ENCODE peak calls at places on chromosomes 16 and 17, in four cellular contexts. S, W, K and U are unnamed samples.

GRCh38 chr16:85103096-85104079 is 8.9 kb downstream of the CIBAR2 start:
- DNase-seq in S (no peak), W (no peak), K (no peak), U (no peak)

GRCh38 chr16:3101018-3101840 is 2.1 kb upstream of the ZSCAN10 start:
- DNase-seq in S (no peak), W (peak), K (peak), U (no peak)

GRCh38 chr16:3099732-3100499 is 822 bp upstream of the ZSCAN10 start:
- DNase-seq in S (peak), W (peak), K (peak), U (no peak)

GRCh38 chr17:43114101-43114691 is 11.0 kb downstream of the BRCA1 start:
- DNase-seq in S (no peak), W (peak), K (no peak), U (no peak)

GRCh38 chr17:76368545-76368944 is 14.8 kb upstream of the PRPSAP1 start:
- DNase-seq in S (no peak), W (no peak), K (no peak), U (no peak)

GRCh38 chr16:89562939-89563338 is 2.5 kb downstream of the RPL13 start:
- DNase-seq in S (no peak), W (no peak), K (no peak), U (no peak)

GRCh38 chr17:56733833-56734232 is 99.9 kb downstream of the C17orf67 start:
- DNase-seq in S (no peak), W (no peak), K (no peak), U (no peak)

GRCh38 chr17:82775033-82775823 is 23.4 kb downstream of the TBCD start:
- DNase-seq in S (peak), W (peak), K (peak), U (no peak)

GRCh38 chr17:38922538-38923291 is 2.7 kb upstream of the LASP1NB start:
- DNase-seq in S (no peak), W (no peak), K (peak), U (no peak)

GRCh38 chr17:75503976-75504346 is 11.4 kb downstream of the CASKIN2 start:
- DNase-seq in S (no peak), W (no peak), K (no peak), U (no peak)

GRCh38 chr17:81519284-81520020 is 6.9 kb upstream of the ACTG1 start:
- DNase-seq in S (peak), W (no peak), K (peak), U (no peak)

GRCh38 chr16:50323335-50324011 is 45.3 kb downstream of the BRD7 start:
- DNase-seq in S (peak), W (peak), K (peak), U (peak)

GRCh38 chr17:4498461-4499397 is at the start of gene SPNS2:
- DNase-seq in S (no peak), W (no peak), K (peak), U (no peak)

GRCh38 chr17:50598487-50598886 is 36.2 kb upstream of the ABCC3 start:
- DNase-seq in S (no peak), W (no peak), K (no peak), U (no peak)

GRCh38 chr16:88063201-88063773 is 112.1 kb downstream of the BANP start:
- DNase-seq in S (peak), W (no peak), K (no peak), U (no peak)

GRCh38 chr16:886084-886543 is 84.7 kb downstream of the LMF1 start:
- DNase-seq in S (no peak), W (no peak), K (no peak), U (no peak)

DNA sequence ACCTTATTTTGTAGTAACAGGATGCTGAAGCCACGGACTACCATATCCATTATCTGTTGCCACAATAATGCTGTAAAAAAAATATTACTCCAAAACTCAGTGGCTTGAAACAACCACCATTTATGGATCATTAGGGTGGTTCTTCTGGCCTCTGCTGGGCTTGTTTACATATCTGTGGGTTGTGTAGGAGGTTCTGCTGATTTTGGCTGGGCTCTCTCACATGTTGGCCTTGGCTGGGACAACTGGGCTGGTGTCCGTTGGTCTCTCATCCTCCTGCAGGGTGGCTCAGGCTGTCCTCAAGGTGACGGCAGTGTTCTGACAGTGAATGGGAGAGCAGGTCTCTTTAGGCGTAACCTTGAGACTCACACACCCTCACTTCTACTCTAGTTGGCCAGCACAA is 76.0 kb downstream of the GPR139 start:
- DNase-seq in S (no peak), W (no peak), K (no peak), U (no peak)
- TF ChIP-seq POLR2AphosphoS5 in S (no peak), W (no peak), K (no peak), U (no peak)

GRCh38 chr17:52027620-52028019 is 130.9 kb downstream of the CA10 start:
- DNase-seq in S (no peak), W (no peak), K (no peak), U (peak)
- TF ChIP-seq TCF7L2 in S (no peak), W (no peak), K (no peak), U (no peak)

GRCh38 chr16:19235478-19235877 is 50.1 kb upstream of the CLEC19A start:
- DNase-seq in S (no peak), W (no peak), K (no peak), U (no peak)
- TF ChIP-seq POLR2AphosphoS5 in S (no peak), W (no peak), K (no peak), U (no peak)

GRCh38 chr16:55265926-55266325 is 58.1 kb upstream of the IRX6 start:
- DNase-seq in S (no peak), W (no peak), K (no peak), U (no peak)

GRCh38 chr16:55263271-55264250 is 60.4 kb upstream of the IRX6 start:
- DNase-seq in S (no peak), W (no peak), K (no peak), U (no peak)

GRCh38 chr16:55261301-55261700 is 62.7 kb upstream of the IRX6 start:
- DNase-seq in S (no peak), W (no peak), K (no peak), U (no peak)

DNA sequence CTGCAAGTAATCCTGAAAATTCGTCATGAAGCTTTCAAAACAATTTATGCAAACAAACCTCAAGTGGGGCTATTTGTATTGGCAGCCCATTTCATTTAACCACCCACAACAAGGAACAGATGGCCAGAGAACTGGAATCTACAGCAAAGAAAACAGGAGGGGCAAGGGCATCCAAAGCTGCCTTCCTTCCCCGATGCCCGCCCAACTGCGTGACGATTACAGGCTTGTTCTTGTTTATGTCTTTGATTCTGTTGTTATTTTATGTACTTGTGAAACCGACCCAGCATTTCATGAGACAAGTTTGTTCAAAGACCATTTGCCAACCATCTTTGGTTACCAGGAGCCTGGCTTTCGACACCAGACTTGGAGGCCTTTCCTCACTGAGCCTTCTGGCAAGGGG is 59.1 kb upstream of the IRX6 start:
- DNase-seq in S (no peak), W (no peak), K (no peak), U (no peak)
- TF ChIP-seq TCF7L2 in S (no peak), W (no peak), K (no peak), U (no peak)

DNA sequence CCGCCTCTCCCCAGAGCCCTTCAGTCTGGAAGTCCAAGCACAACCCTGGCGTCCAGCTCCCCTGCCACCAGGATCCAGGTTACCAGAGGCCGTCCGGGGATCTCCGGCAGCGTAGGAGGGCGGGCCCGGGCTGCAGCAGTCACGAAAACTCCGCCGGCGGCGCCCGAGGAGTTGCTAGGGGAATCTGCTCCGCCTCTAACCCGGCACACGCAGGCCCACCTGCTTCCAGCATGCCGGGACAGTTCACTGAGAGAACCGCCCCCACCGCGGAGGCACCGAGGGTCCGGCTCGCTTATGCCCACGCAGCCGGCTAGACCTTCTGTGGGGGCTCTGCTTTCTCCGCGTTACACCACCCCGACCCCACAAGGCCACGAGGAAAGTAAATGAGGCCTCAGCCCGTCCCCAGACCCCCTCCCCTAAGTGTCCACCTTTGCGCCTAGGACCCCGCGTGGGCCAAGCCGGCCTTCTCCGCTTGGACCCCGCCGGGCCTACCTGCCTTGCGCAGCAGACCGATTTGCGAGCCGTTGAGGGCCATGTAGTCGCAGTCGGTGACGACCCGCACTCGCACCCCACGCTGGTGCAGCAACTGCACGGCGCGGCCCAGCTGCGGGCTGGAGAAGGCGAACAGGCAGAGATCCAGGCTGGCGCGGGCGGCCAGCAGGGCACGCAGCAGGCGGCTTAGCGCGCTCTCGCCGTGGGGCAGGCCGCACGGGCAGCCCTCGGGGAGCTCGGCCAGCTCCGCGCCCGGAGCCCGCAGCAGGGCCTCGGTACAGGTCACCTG is 575 bp downstream of the PLD6 start:
- DNase-seq in S (peak), W (peak), K (peak), U (no peak)
- TF ChIP-seq POLR2AphosphoS5 in S (no peak), W (no peak), K (no peak), U (no peak)

GRCh38 chr17:35169964-35170363 is 22.3 kb downstream of the UNC45B start:
- DNase-seq in S (no peak), W (no peak), K (no peak), U (no peak)

GRCh38 chr17:35167666-35168065 is 20.0 kb downstream of the UNC45B start:
- DNase-seq in S (no peak), W (no peak), K (no peak), U (no peak)

GRCh38 chr17:35171834-35172233 is 22.4 kb downstream of the SLC35G3 start:
- DNase-seq in S (no peak), W (no peak), K (no peak), U (no peak)

GRCh38 chr17:35174835-35175334 is 19.3 kb downstream of the SLC35G3 start:
- DNase-seq in S (no peak), W (no peak), K (no peak), U (no peak)

DNA sequence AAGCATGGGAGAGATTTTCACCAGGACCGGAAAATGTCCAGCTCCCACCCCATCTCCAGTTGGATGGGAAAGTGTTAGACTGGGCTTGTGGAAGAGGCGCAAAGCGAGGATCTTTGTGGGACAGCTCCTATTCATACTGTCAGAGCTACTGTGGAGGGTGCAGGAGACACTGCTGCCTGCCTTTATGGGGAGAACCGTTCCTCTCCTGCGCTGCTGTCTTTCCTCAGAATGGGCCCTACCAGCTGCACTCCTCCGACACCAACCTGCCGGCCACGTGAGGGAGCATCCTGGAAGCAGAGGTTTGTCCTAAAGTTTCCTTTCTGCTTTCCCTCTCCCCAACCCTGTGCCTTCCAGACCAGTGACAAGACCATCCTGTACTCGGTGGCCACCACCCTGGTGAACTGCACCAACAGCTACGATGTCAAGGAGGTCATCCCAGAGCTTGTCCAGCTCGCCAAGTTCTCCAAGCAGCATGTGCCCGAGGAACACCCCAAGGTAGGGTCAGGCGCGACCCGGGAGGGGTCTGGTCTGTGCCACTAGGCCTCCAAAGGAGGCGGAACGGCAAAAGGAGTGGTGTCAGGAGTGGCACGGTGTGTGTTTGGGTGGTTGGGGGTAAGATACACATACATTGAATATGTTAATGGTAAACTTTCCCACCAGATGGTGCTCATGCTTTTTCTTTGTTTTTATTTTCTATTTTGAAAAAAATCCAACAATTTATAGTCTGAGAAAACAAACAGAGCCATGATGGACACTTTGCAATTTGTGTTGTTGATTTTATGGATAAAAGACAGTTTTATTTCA is 23.0 kb downstream of the SLC35G3 start:
- DNase-seq in S (no peak), W (no peak), K (no peak), U (no peak)
- TF ChIP-seq TCF7L2 in S (no peak), W (no peak), K (no peak), U (no peak)